ENCODE peak calls at places on chromosomes 11 and 22, in six cellular contexts. U is heart right ventricle, O is testis, D is MM.1S, Y is heart left ventricle, V is AG04450. H is an unnamed sample.

GRCh38 chr11:105132716-105133511 is 6.7 kb downstream of the CARD18 start:
- DNase-seq in U (no peak), O (no peak), D (no peak), Y (no peak), V (peak; percentile 32), H (peak; percentile 45)

GRCh38 chr11:110738641-110739040 is 26.4 kb upstream of the ARHGAP20 start:
- DNase-seq in U (no peak), O (no peak), D (no peak), Y (no peak), V (no peak), H (no peak)

GRCh38 chr11:126423154-126423553 is 67.7 kb downstream of the ST3GAL4 start:
- DNase-seq in U (no peak), O (no peak), D (no peak), Y (no peak), V (no peak), H (no peak)

GRCh38 chr11:24683578-24683977 is 186.7 kb downstream of the LUZP2 start:
- DNase-seq in U (no peak), O (no peak), D (no peak), Y (no peak), V (no peak), H (no peak)

GRCh38 chr11:45078236-45079074 is 68.0 kb upstream of the PRDM11 start:
- DNase-seq in U (peak; percentile 41), O (no peak), D (no peak), Y (no peak), V (no peak), H (no peak)

GRCh38 chr11:7423946-7424345 is 61.4 kb upstream of the OLFML1 start:
- DNase-seq in U (no peak), O (no peak), D (no peak), Y (no peak), V (no peak), H (no peak)

GRCh38 chr11:111573821-111574249 is 28.4 kb upstream of the SIK2 start:
- DNase-seq in U (no peak), O (no peak), D (no peak), Y (no peak), V (no peak), H (no peak)

GRCh38 chr11:79066456-79067354 is 374.1 kb downstream of the TENM4 start:
- DNase-seq in U (no peak), O (peak; percentile 17), D (no peak), Y (no peak), V (no peak), H (no peak)

GRCh38 chr11:5596611-5597201 is at the start of gene TRIM6:
- DNase-seq in U (peak; percentile 55), O (peak; percentile 66), D (no peak), Y (peak; percentile 73), V (no peak), H (peak; percentile 33)

GRCh38 chr11:117834068-117834810 is 9.7 kb upstream of the FXYD2 start:
- DNase-seq in U (no peak), O (peak; percentile 10), D (no peak), Y (no peak), V (no peak), H (no peak)

GRCh38 chr11:75264971-75265370 is 24.4 kb downstream of the TPBGL start:
- DNase-seq in U (no peak), O (no peak), D (no peak), Y (peak; percentile 33), V (no peak), H (no peak)

GRCh38 chr11:19670030-19670761 is 42.4 kb upstream of the NAV2 start:
- DNase-seq in U (no peak), O (no peak), D (no peak), Y (no peak), V (no peak), H (no peak)

GRCh38 chr11:8671242-8671641 is 11.2 kb downstream of the TRIM66 start:
- DNase-seq in U (peak; percentile 17), O (peak; percentile 50), D (no peak), Y (no peak), V (peak; percentile 86), H (peak; percentile 73)

GRCh38 chr22:50031189-50032091 is 18.9 kb upstream of the IL17REL start:
- DNase-seq in U (no peak), O (no peak), D (no peak), Y (peak; percentile 67), V (no peak), H (no peak)

GRCh38 chr22:49088801-49089791 is 738.6 kb downstream of the BRD1 start:
- DNase-seq in U (no peak), O (no peak), D (no peak), Y (no peak), V (no peak), H (no peak)

GRCh38 chr11:1826552-1827094 is 8.2 kb upstream of the SYT8 start:
- DNase-seq in U (peak; percentile 22), O (peak; percentile 53), D (no peak), Y (no peak), V (no peak), H (peak; percentile 34)

GRCh38 chr22:41870786-41871185 is 37.9 kb downstream of the SREBF2 start:
- DNase-seq in U (no peak), O (no peak), D (no peak), Y (no peak), V (no peak), H (no peak)

GRCh38 chr11:88208742-88209141 is 33.5 kb upstream of the RAB38 start:
- DNase-seq in U (no peak), O (no peak), D (no peak), Y (no peak), V (no peak), H (no peak)

GRCh38 chr11:103532133-103532788 is 423.0 kb downstream of the DYNC2H1 start:
- DNase-seq in U (no peak), O (no peak), D (no peak), Y (no peak), V (peak; percentile 26), H (peak; percentile 65)

GRCh38 chr11:109933126-109933525 is 160.1 kb upstream of the ZC3H12C start:
- DNase-seq in U (no peak), O (no peak), D (no peak), Y (no peak), V (no peak), H (no peak)

GRCh38 chr11:89529619-89530018 is 38.4 kb upstream of the NOX4 start:
- DNase-seq in U (no peak), O (no peak), D (no peak), Y (no peak), V (no peak), H (no peak)

GRCh38 chr11:63974259-63975143 is at the start of gene COX8A:
- DNase-seq in U (peak; percentile 95), O (peak; percentile 100), D (peak; percentile 100), Y (peak; percentile 96), V (peak; percentile 99), H (peak; percentile 99)
- TF ChIP-seq CTCF in U (no peak), O (no peak), D (no peak), Y (peak; percentile 36), V (peak; percentile 21), H (no peak)

GRCh38 chr22:20020533-20021195 is at the start of gene TANGO2:
- DNase-seq in U (peak; percentile 95), O (peak; percentile 94), D (peak; percentile 93), Y (peak; percentile 97), V (peak; percentile 54), H (peak; percentile 96)

GRCh38 chr22:20017622-20017958 is 967 bp upstream of the ARVCF start:
- DNase-seq in U (no peak), O (no peak), D (no peak), Y (peak; percentile 36), V (no peak), H (no peak)

GRCh38 chr22:20018001-20018400 is 1.4 kb upstream of the ARVCF start:
- DNase-seq in U (no peak), O (no peak), D (no peak), Y (peak; percentile 16), V (no peak), H (no peak)

GRCh38 chr22:20021196-20022181 is 579 bp downstream of the TANGO2 start:
- DNase-seq in U (peak; percentile 69), O (peak; percentile 68), D (peak; percentile 12), Y (peak; percentile 84), V (no peak), H (no peak)

DNA sequence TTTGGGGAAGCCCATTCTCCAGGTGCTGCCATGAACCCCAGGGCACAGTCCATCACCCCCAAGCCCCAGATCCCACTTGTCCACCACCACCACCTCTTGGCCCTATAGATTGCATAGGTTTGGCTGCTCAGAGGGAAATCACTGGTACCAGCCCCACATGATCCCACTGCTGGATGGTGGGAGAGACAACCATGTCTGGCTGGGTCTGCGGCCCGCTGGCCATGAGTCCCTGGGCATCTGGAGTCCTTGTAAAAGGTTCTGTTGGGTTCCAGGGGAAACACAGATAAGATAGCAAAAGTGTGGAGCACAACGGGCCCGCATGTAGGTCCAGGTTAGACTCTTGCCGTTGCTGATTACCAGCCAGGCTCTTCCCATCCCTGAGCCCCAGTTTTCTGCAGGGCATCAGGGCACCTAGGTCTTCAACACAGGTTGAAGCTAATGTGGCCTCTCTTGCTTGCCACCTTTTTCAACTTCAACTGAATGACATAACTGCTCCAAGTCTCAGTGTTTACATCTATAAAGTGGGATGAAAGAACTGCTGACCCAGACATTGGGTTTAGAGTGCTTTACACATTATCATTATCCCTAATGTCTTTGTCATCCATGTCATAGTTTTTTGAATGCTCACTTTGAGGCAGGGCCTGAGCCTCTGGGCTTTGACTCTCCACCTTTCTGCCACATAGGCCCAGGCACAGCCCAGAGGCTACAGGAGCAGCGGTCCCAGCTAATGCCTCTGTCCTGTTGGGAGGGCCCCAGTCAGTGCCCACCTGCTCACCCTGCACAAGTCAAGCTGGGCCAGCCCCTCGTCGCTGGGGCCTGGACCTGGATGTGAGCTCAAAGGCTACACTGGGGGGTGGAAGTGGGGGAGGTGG is 1.0 kb upstream of the TANGO2 start:
- DNase-seq in U (no peak), O (no peak), D (no peak), Y (peak; percentile 52), V (no peak), H (no peak)
- H3K27ac ChIP-seq in U (peak overlapping the region; percentile 98), O (no peak overlapping the region), D (no peak overlapping the region), Y (peak overlapping the region; percentile 94), V (no peak overlapping the region), H (peak overlapping the region; percentile 65)

GRCh38 chr11:69903206-69903605 is 84.0 kb upstream of the FGF3 start:
- DNase-seq in U (no peak), O (no peak), D (no peak), Y (peak; percentile 37), V (no peak), H (no peak)

GRCh38 chr11:69899957-69900821 is 81.0 kb upstream of the FGF3 start:
- DNase-seq in U (no peak), O (no peak), D (no peak), Y (peak; percentile 67), V (no peak), H (no peak)

GRCh38 chr11:69904331-69905201 is 85.3 kb upstream of the FGF3 start:
- DNase-seq in U (no peak), O (no peak), D (no peak), Y (peak; percentile 33), V (no peak), H (no peak)

GRCh38 chr11:69905202-69905535 is 86.0 kb upstream of the FGF3 start:
- DNase-seq in U (no peak), O (no peak), D (no peak), Y (no peak), V (no peak), H (no peak)

GRCh38 chr11:69902337-69902736 is 83.1 kb upstream of the FGF3 start:
- DNase-seq in U (no peak), O (no peak), D (no peak), Y (no peak), V (no peak), H (no peak)
- TF ChIP-seq CTCF in U (no peak), O (no peak), D (no peak), Y (no peak), V (no peak), H (no peak)

GRCh38 chr11:68295271-68295670 is 17.1 kb upstream of the LRP5 start:
- DNase-seq in U (no peak), O (no peak), D (no peak), Y (no peak), V (no peak), H (no peak)
- H3K27ac ChIP-seq in U (no peak overlapping the region), O (no peak overlapping the region), D (no peak overlapping the region), Y (no peak overlapping the region), V (no peak overlapping the region), H (no peak overlapping the region)

GRCh38 chr11:95545116-95545875 is 244.3 kb downstream of the FAM76B start:
- DNase-seq in U (no peak), O (no peak), D (no peak), Y (no peak), V (no peak), H (no peak)
- TF ChIP-seq CTCF in U (no peak), O (no peak), D (no peak), Y (no peak), V (peak; percentile 19), H (no peak)